ENCODE peak calls at places on chromosomes 11 and 22, in seven cellular contexts. One of them, this sample, is unnamed.

GRCh38 chr11:64035581-64035980 is at the start of gene FLRT1:
- DNase-seq in activated CD4-positive, alpha-beta T cell treated with anti-CD3 and anti-CD28 coated beads for 24 hours: no peak
- DNase-seq in mesothelial cell of epicardium: no peak
- DNase-seq in stimulated activated CD4-positive, alpha-beta T cell treated with anti-CD3 and anti-CD28 coated beads, Interleukin-2, amount 100 ng/mL, for 24 hours: no peak
- DNase-seq in A549: no peak
- DNase-seq in hypothalamus: no peak
- DNase-seq in ELR: no peak
- DNase-seq in this sample: peak; percentile 12

GRCh38 chr11:19316434-19316833 is 75.7 kb upstream of the E2F8 start:
- DNase-seq in activated CD4-positive, alpha-beta T cell treated with anti-CD3 and anti-CD28 coated beads for 24 hours: no peak
- DNase-seq in mesothelial cell of epicardium: no peak
- DNase-seq in stimulated activated CD4-positive, alpha-beta T cell treated with anti-CD3 and anti-CD28 coated beads, Interleukin-2, amount 100 ng/mL, for 24 hours: no peak
- DNase-seq in A549: no peak
- DNase-seq in hypothalamus: peak; percentile 14
- DNase-seq in ELR: no peak
- DNase-seq in this sample: no peak

GRCh38 chr11:75665126-75665525 is 3.7 kb downstream of the MAP6 start:
- DNase-seq in activated CD4-positive, alpha-beta T cell treated with anti-CD3 and anti-CD28 coated beads for 24 hours: no peak
- DNase-seq in mesothelial cell of epicardium: no peak
- DNase-seq in stimulated activated CD4-positive, alpha-beta T cell treated with anti-CD3 and anti-CD28 coated beads, Interleukin-2, amount 100 ng/mL, for 24 hours: no peak
- DNase-seq in A549: no peak
- DNase-seq in hypothalamus: no peak
- DNase-seq in ELR: no peak
- DNase-seq in this sample: no peak

GRCh38 chr11:77205467-77206263 is 77.6 kb downstream of the MYO7A start:
- DNase-seq in activated CD4-positive, alpha-beta T cell treated with anti-CD3 and anti-CD28 coated beads for 24 hours: no peak
- DNase-seq in mesothelial cell of epicardium: no peak
- DNase-seq in stimulated activated CD4-positive, alpha-beta T cell treated with anti-CD3 and anti-CD28 coated beads, Interleukin-2, amount 100 ng/mL, for 24 hours: no peak
- DNase-seq in A549: no peak
- DNase-seq in hypothalamus: no peak
- DNase-seq in ELR: no peak
- DNase-seq in this sample: no peak

GRCh38 chr11:125343732-125344131 is 152.3 kb downstream of the FEZ1 start:
- DNase-seq in activated CD4-positive, alpha-beta T cell treated with anti-CD3 and anti-CD28 coated beads for 24 hours: no peak
- DNase-seq in mesothelial cell of epicardium: no peak
- DNase-seq in stimulated activated CD4-positive, alpha-beta T cell treated with anti-CD3 and anti-CD28 coated beads, Interleukin-2, amount 100 ng/mL, for 24 hours: no peak
- DNase-seq in A549: no peak
- DNase-seq in hypothalamus: no peak
- DNase-seq in ELR: peak; percentile 21
- DNase-seq in this sample: no peak

GRCh38 chr11:17770048-17770652 is 35.6 kb downstream of the KCNC1 start:
- DNase-seq in activated CD4-positive, alpha-beta T cell treated with anti-CD3 and anti-CD28 coated beads for 24 hours: no peak
- DNase-seq in mesothelial cell of epicardium: no peak
- DNase-seq in stimulated activated CD4-positive, alpha-beta T cell treated with anti-CD3 and anti-CD28 coated beads, Interleukin-2, amount 100 ng/mL, for 24 hours: no peak
- DNase-seq in A549: peak; percentile 20
- DNase-seq in hypothalamus: no peak
- DNase-seq in ELR: no peak
- DNase-seq in this sample: no peak

GRCh38 chr11:16778876-16779275 is 40.4 kb downstream of the C11orf58 start:
- DNase-seq in activated CD4-positive, alpha-beta T cell treated with anti-CD3 and anti-CD28 coated beads for 24 hours: no peak
- DNase-seq in mesothelial cell of epicardium: no peak
- DNase-seq in stimulated activated CD4-positive, alpha-beta T cell treated with anti-CD3 and anti-CD28 coated beads, Interleukin-2, amount 100 ng/mL, for 24 hours: no peak
- DNase-seq in A549: no peak
- DNase-seq in hypothalamus: no peak
- DNase-seq in ELR: no peak
- DNase-seq in this sample: no peak

GRCh38 chr22:30238661-30239420 is 7.7 kb downstream of the LIF start:
- DNase-seq in activated CD4-positive, alpha-beta T cell treated with anti-CD3 and anti-CD28 coated beads for 24 hours: no peak
- DNase-seq in mesothelial cell of epicardium: no peak
- DNase-seq in stimulated activated CD4-positive, alpha-beta T cell treated with anti-CD3 and anti-CD28 coated beads, Interleukin-2, amount 100 ng/mL, for 24 hours: no peak
- DNase-seq in A549: peak; percentile 92
- DNase-seq in hypothalamus: no peak
- DNase-seq in ELR: no peak
- DNase-seq in this sample: no peak

GRCh38 chr11:125720781-125721180 is 25.3 kb upstream of the PATE1 start:
- DNase-seq in activated CD4-positive, alpha-beta T cell treated with anti-CD3 and anti-CD28 coated beads for 24 hours: no peak
- DNase-seq in mesothelial cell of epicardium: no peak
- DNase-seq in stimulated activated CD4-positive, alpha-beta T cell treated with anti-CD3 and anti-CD28 coated beads, Interleukin-2, amount 100 ng/mL, for 24 hours: no peak
- DNase-seq in A549: no peak
- DNase-seq in hypothalamus: no peak
- DNase-seq in ELR: peak; percentile 22
- DNase-seq in this sample: no peak

GRCh38 chr22:48717883-48718817 is 1109.5 kb downstream of the BRD1 start:
- DNase-seq in activated CD4-positive, alpha-beta T cell treated with anti-CD3 and anti-CD28 coated beads for 24 hours: no peak
- DNase-seq in mesothelial cell of epicardium: peak; percentile 12
- DNase-seq in stimulated activated CD4-positive, alpha-beta T cell treated with anti-CD3 and anti-CD28 coated beads, Interleukin-2, amount 100 ng/mL, for 24 hours: no peak
- DNase-seq in A549: no peak
- DNase-seq in hypothalamus: no peak
- DNase-seq in ELR: no peak
- DNase-seq in this sample: no peak

GRCh38 chr22:49202226-49202625 is 625.4 kb downstream of the BRD1 start:
- DNase-seq in activated CD4-positive, alpha-beta T cell treated with anti-CD3 and anti-CD28 coated beads for 24 hours: no peak
- DNase-seq in mesothelial cell of epicardium: peak; percentile 13
- DNase-seq in stimulated activated CD4-positive, alpha-beta T cell treated with anti-CD3 and anti-CD28 coated beads, Interleukin-2, amount 100 ng/mL, for 24 hours: no peak
- DNase-seq in A549: no peak
- DNase-seq in hypothalamus: no peak
- DNase-seq in ELR: no peak
- DNase-seq in this sample: no peak

This sample was measured in nucleus accumbens.